ENCODE peak calls at places on chromosomes 13 and 19, in five cellular contexts. U is breast epithelium, C is endothelial cell of umbilical vein, G is ovary, Z is NT2/D1. M is an unnamed sample. For H3K4me1, the result is how much of the 10 kb centered on the place peaks cover.

GRCh38 chr13:81988542-81988941 is 1647.6 kb upstream of the SPRY2 start:
- DNase-seq in C (peak), U (no peak), Z (no peak), G (no peak), M (no peak)

GRCh38 chr13:40371531-40372125 is 294.8 kb downstream of the FOXO1 start:
- DNase-seq in U (no peak), Z (no peak), C (no peak), G (no peak), M (no peak)

GRCh38 chr19:6276447-6276846 is 3.3 kb downstream of the MLLT1 start:
- DNase-seq in G (peak), Z (no peak), C (peak), U (peak), M (no peak)

GRCh38 chr13:63433546-63434150 is 2018.0 kb upstream of the PCDH20 start:
- DNase-seq in C (peak), G (no peak), U (no peak), Z (no peak), M (no peak)

GRCh38 chr13:99900960-99901359 is 70.6 kb downstream of the ZIC5 start:
- DNase-seq in Z (no peak), U (no peak), C (no peak), G (no peak), M (no peak)

GRCh38 chr19:10095948-10096614 is 6.4 kb downstream of the ANGPTL6 start:
- DNase-seq in C (peak), G (peak), Z (peak), U (peak), M (peak)

GRCh38 chr19:17073869-17074627 is 1.2 kb downstream of the HAUS8 start:
- DNase-seq in Z (no peak), G (no peak), U (no peak), C (no peak), M (no peak)

GRCh38 chr19:56601375-56601774 is 6.3 kb downstream of the ZNF71 start:
- DNase-seq in C (no peak), U (no peak), G (no peak), Z (no peak), M (no peak)

GRCh38 chr13:109856350-109856749 is 70.0 kb upstream of the IRS2 start:
- DNase-seq in Z (no peak), G (no peak), C (no peak), U (no peak), M (no peak)

GRCh38 chr13:78777973-78778372 is 119.0 kb upstream of the OBI1 start:
- DNase-seq in G (no peak), U (no peak), C (no peak), Z (no peak), M (no peak)

GRCh38 chr19:3047307-3048189 is 14.7 kb downstream of the TLE5 start:
- DNase-seq in C (peak), U (peak), Z (peak), G (peak), M (no peak)

GRCh38 chr13:91368676-91369425 is 21.4 kb downstream of the MIR17HG start:
- DNase-seq in G (no peak), Z (no peak), U (no peak), C (no peak), M (no peak)

GRCh38 chr19:4911786-4912672 is 2.7 kb downstream of the UHRF1 start:
- DNase-seq in G (peak), Z (no peak), C (peak), U (peak), M (no peak)

GRCh38 chr13:73336789-73337188 is 278.0 kb downstream of the KLF5 start:
- DNase-seq in Z (no peak), G (no peak), U (no peak), C (no peak), M (no peak)

GRCh38 chr13:77544365-77544764 is 8.9 kb downstream of the SCEL start:
- DNase-seq in C (peak), Z (no peak), G (peak), U (no peak), M (no peak)

GRCh38 chr19:45711851-45712698 is 18.6 kb downstream of the FBXO46 start:
- DNase-seq in U (no peak), Z (no peak), G (no peak), C (no peak), M (no peak)

GRCh38 chr13:65336916-65337315 is 1893.2 kb downstream of the PCDH9 start:
- DNase-seq in G (no peak), U (no peak), Z (no peak), C (no peak), M (no peak)

GRCh38 chr19:10193666-10194499 is 870 bp downstream of the DNMT1 start:
- DNase-seq in C (peak), Z (no peak), G (no peak), U (no peak), M (no peak)

GRCh38 chr19:1189419-1189818 is 15.4 kb upstream of the SBNO2 start:
- DNase-seq in Z (no peak), C (no peak), G (no peak), U (no peak), M (no peak)

GRCh38 chr19:3893509-3894179 is 13.2 kb downstream of the ATCAY start:
- DNase-seq in C (no peak), U (no peak), Z (no peak), G (peak), M (no peak)

GRCh38 chr13:79898996-79899395 is 418.0 kb downstream of the NDFIP2 start:
- DNase-seq in Z (no peak), C (no peak), G (no peak), U (no peak), M (no peak)

GRCh38 chr13:43389573-43389972 is 366.2 kb downstream of the DNAJC15 start:
- DNase-seq in C (no peak), G (no peak), U (no peak), Z (no peak), M (no peak)

GRCh38 chr13:51154029-51154555 is 43.0 kb upstream of the C13orf42 start:
- DNase-seq in G (no peak), Z (no peak), C (peak), U (no peak), M (no peak)

GRCh38 chr13:107680115-107680514 is 535.2 kb downstream of the LIG4 start:
- DNase-seq in C (peak), Z (no peak), G (no peak), U (no peak), M (no peak)

GRCh38 chr19:39086401-39086800 is 2.2 kb downstream of the ACP7 start:
- DNase-seq in C (no peak), Z (no peak), U (no peak), G (no peak), M (no peak)

GRCh38 chr19:3098515-3099346 is 4.6 kb downstream of the GNA11 start:
- DNase-seq in G (peak), U (no peak), Z (no peak), C (peak), M (no peak)

GRCh38 chr19:756232-756631 is 5.3 kb downstream of the MISP start:
- DNase-seq in Z (no peak), G (no peak), C (peak), U (no peak), M (no peak)

GRCh38 chr13:112869202-112870061 is 99.6 kb upstream of the MCF2L start:
- DNase-seq in Z (no peak), U (no peak), G (no peak), C (no peak), M (no peak)

GRCh38 chr19:4870025-4870700 is 2.7 kb upstream of the PLIN3 start:
- DNase-seq in G (peak), Z (peak), C (peak), U (no peak), M (no peak)

GRCh38 chr13:36789061-36789460 is 30.0 kb upstream of the RFXAP start:
- DNase-seq in C (no peak), Z (no peak), G (no peak), U (no peak), M (no peak)

GRCh38 chr19:52190679-52191293 is 934 bp downstream of the PPP2R1A start:
- DNase-seq in G (peak), Z (no peak), U (peak), C (no peak), M (no peak)

GRCh38 chr19:7898967-7899366 is 4.7 kb upstream of the MAP2K7 start:
- DNase-seq in Z (no peak), G (no peak), U (no peak), C (no peak), M (no peak)

GRCh38 chr19:41988947-41989346 is 5.1 kb downstream of the ATP1A3 start:
- DNase-seq in U (no peak), Z (no peak), C (no peak), G (no peak), M (no peak)

GRCh38 chr13:75312884-75313520 is 169.0 kb downstream of the TBC1D4 start:
- DNase-seq in G (no peak), Z (no peak), C (no peak), U (no peak), M (no peak)

GRCh38 chr13:83943530-83944279 is 61.4 kb upstream of the SLITRK1 start:
- DNase-seq in C (no peak), G (no peak), U (no peak), Z (no peak), M (no peak)

GRCh38 chr19:45215391-45216191 is 29.6 kb downstream of the EXOC3L2 start:
- DNase-seq in C (peak), Z (no peak), U (peak), G (no peak), M (no peak)

GRCh38 chr13:110524484-110525254 is 36.9 kb downstream of the RAB20 start:
- DNase-seq in U (peak), Z (no peak), G (no peak), C (no peak), M (no peak)

GRCh38 chr19:10420444-10421239 is at the start of gene PDE4A:
- DNase-seq in Z (no peak), U (no peak), G (no peak), C (no peak), M (no peak)

DNA sequence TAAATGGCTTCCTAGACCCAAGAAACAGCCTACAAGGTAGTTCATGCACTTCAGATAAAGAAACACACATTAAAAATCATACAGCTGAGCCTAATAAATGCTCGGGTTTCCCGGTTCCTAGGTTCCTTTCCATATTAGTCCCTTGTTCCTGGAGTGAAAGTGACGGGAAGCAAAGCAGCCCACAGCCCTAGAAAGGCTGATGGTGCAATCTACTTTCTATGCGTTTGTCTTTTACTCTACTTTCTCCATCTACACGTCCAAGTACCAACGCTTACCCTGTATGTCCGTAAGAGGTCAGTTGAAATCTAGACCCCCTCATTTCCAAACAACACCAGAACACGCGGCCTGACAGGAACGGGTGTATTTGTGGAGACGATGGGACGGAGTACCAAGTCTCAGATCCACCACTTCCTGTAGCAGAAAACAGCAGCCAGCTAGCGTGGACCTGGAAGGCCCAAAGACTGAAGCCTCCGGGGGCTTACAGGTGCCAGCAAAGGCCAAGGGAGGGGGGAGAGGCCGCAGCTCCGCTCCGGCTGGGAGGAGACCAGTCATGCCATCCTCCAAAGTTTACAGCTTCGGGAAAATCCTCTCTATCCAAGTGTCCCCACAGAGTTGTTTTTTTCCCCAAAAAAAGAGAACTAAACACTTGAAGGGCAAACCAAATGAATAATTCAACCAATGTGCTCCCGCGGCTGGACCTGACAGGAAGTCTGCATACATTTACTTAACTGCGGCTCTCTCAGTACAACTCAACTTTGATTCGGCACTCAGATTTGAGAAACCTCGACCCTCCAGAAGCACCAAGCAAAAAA is 34.1 kb downstream of the STK24 start:
- DNase-seq in U (no peak), Z (no peak), C (no peak), G (no peak), M (no peak)
- H3K4me3 ChIP-seq in U (no peak), Z (no peak), C (no peak), G (no peak), M (peak)

DNA sequence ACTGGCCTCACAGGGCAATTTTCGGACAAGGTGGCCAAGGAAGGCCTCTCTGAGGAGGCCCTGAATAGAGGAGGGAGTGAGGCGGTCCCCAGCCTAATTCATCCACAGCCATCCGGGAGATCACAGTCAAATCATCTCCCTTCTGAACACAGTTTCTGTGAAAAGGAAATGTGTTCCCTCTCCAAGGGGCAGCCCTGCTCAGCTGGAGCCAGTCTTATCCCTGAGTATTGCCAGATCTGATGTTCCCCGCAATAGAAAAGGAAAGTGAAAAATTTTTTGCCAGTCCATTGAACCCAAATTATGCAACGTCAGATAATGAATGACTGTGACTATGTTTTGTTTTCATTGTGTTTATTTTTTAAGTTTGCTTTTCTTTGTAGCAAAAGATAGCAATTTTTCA is 125.9 kb downstream of the SIPA1L3 start:
- DNase-seq in U (no peak), G (no peak), Z (no peak), C (no peak), M (no peak)
- H3K4me1 ChIP-seq in U (under half), G (under half), Z (under half), C (under half), M (under half)

GRCh38 chr19:49800771-49801170 is 12.3 kb downstream of the FUZ start:
- DNase-seq in U (no peak), G (no peak), Z (no peak), C (no peak), M (no peak)

GRCh38 chr19:49803529-49803856 is 9.6 kb downstream of the FUZ start:
- DNase-seq in C (no peak), Z (no peak), G (no peak), U (no peak), M (no peak)

GRCh38 chr19:49801401-49801888 is 11.6 kb downstream of the FUZ start:
- DNase-seq in C (no peak), U (no peak), G (no peak), Z (no peak), M (no peak)

GRCh38 chr19:49802836-49803528 is 10.1 kb downstream of the FUZ start:
- DNase-seq in Z (no peak), C (no peak), U (no peak), G (no peak), M (no peak)

DNA sequence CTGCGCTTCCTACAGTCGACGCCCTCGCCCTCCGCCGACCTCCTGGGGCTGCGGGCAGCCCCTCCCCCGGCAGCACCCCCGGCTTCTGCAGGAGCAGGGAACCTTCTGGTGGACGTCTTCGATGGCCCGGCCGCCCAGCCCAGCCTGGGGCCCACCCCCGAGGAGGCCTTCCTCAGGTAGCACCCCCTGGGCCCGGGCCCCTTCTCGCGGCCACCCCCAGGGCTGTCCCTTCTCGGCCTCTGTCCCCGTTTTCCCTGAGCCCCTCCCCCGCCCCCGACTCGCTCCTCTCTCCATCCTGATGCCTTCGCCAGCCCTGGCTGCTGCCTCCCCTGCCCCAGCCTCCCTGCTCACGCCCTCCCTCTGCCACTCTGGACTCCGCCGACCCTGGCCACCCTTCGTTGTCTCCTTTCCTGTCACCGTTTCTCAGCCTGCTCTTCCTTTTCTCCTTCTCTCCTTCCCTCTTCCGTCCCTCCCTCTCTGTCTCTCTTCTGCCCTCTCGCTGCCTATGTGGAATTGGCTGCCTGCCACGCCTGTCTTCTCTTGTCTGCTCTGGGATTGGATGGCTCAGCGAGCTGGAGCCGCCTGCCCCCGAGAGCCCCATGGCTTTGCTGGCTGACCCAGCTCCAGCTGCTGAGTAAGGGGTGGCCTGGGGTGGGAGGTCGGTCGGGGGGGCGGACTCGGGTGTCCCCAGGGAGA is 11.0 kb downstream of the FUZ start:
- DNase-seq in G (peak), U (peak), C (peak), Z (no peak), M (no peak)
- H3K4me3 ChIP-seq in G (peak), U (peak), C (no peak), Z (no peak), M (peak)

DNA sequence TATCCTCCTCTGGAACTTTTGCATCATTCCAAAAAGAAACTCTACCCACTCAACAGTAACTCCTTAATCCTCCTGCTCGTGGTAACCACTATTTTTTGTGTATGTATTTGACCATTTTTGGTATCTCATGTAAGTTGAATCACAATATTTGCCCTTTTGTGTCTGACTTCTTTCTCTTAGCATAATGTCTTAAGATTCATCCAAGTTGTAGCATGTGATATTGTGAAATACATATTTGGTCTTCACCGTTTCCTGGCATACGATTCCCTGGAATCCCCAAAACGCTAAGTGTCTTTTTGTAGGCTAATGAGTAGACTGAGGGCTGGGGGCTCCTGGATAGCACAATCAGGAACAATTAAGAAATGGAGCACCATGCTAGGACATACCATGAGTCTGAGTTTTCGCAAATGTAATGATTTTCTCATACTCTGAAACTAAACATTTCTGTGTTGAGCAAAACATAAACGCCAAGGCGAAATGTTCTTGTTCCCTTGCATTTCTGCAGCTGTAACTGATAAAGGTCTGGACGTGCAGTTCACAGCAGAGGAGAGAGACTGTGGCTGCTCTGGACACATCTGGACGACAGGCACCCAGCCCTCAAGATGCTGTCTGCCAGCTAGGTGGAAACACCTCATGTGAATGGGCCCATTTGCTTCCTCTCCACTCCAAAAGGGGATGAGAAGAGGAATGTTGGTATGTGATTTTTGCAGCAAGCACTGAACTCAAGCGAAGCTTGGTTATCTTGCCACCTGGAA is 38.4 kb downstream of the BRD4 start:
- DNase-seq in Z (no peak), U (no peak), G (no peak), C (no peak), M (no peak)
- H3K4me1 ChIP-seq in Z (under half), U (under half), G (under half), C (under half), M (half or more)

GRCh38 chr19:43906774-43907173 is 28.3 kb downstream of the ZNF45 start:
- DNase-seq in Z (no peak), U (no peak), C (no peak), G (no peak), M (no peak)

GRCh38 chr19:43901395-43902390 is 33.4 kb downstream of the ZNF45 start:
- DNase-seq in C (peak), U (peak), G (peak), Z (peak), M (no peak)

GRCh38 chr19:43905897-43906296 is 29.2 kb downstream of the ZNF45 start:
- DNase-seq in G (no peak), U (no peak), C (no peak), Z (no peak), M (no peak)

GRCh38 chr19:43902399-43902798 is 32.7 kb downstream of the ZNF45 start:
- DNase-seq in C (no peak), G (no peak), Z (no peak), U (no peak), M (no peak)
- H3K4me3 ChIP-seq in C (no peak), G (peak), Z (peak), U (peak), M (peak)

M was measured in vagina.